ENCODE peak calls at places on chromosome 10, in six cellular contexts. W is AG20443; Z is retina; N is activated naive CD4-positive, alpha-beta T cell treated with anti-CD3 and anti-CD28 coated beads for 36 hours; T is T-helper 1 cell; E is HuH-7.5. X is an unnamed sample.

GRCh38 chr10:63631971-63632370 is 110.8 kb downstream of the REEP3 start:
- DNase-seq in W (no peak), Z (no peak), N (no peak), T (no peak), E (no peak), X (no peak)

GRCh38 chr10:60377955-60378354 is 11.7 kb downstream of the ANK3 start:
- DNase-seq in W (peak), Z (no peak), N (no peak), T (no peak), E (no peak), X (peak)

GRCh38 chr10:47412869-47413268 is 28.8 kb upstream of the ZNF488 start:
- DNase-seq in W (no peak), Z (no peak), N (no peak), T (no peak), E (no peak), X (no peak)

GRCh38 chr10:120048358-120048757 is 155.8 kb downstream of the SEC23IP start:
- DNase-seq in W (no peak), Z (no peak), N (no peak), T (no peak), E (no peak), X (peak)

GRCh38 chr10:62610649-62611229 is 193.8 kb upstream of the ADO start:
- DNase-seq in W (peak), Z (peak), N (peak), T (peak), E (peak), X (peak)

GRCh38 chr10:124293641-124294449 is 124.9 kb downstream of the OAT start:
- DNase-seq in W (no peak), Z (no peak), N (no peak), T (no peak), E (no peak), X (no peak)

GRCh38 chr10:119441921-119442757 is 100.4 kb downstream of the RGS10 start:
- DNase-seq in W (no peak), Z (peak), N (no peak), T (no peak), E (no peak), X (no peak)

GRCh38 chr10:15211464-15211979 is 43.0 kb upstream of the NMT2 start:
- DNase-seq in W (peak), Z (no peak), N (peak), T (no peak), E (no peak), X (peak)

GRCh38 chr10:86979296-86979818 is 11.1 kb downstream of the ADIRF start:
- DNase-seq in W (no peak), Z (no peak), N (no peak), T (no peak), E (no peak), X (no peak)

GRCh38 chr10:124732931-124733536 is 11.1 kb downstream of the FAM53B start:
- DNase-seq in W (no peak), Z (no peak), N (peak), T (no peak), E (no peak), X (peak)

GRCh38 chr10:35452847-35453246 is 116.5 kb downstream of the CCNY start:
- DNase-seq in W (no peak), Z (no peak), N (no peak), T (no peak), E (no peak), X (no peak)

GRCh38 chr10:102743078-102743587 is 615 bp upstream of the WBP1L start:
- DNase-seq in W (no peak), Z (no peak), N (no peak), T (no peak), E (no peak), X (no peak)

GRCh38 chr10:98619446-98619845 is 172.7 kb upstream of the HPS1 start:
- DNase-seq in W (no peak), Z (no peak), N (no peak), T (no peak), E (no peak), X (no peak)

GRCh38 chr10:61869772-61870520 is 31.6 kb upstream of the ARID5B start:
- DNase-seq in W (peak), Z (no peak), N (no peak), T (no peak), E (no peak), X (no peak)

GRCh38 chr10:71128311-71129010 is 83.9 kb upstream of the UNC5B start:
- DNase-seq in W (peak), Z (no peak), N (no peak), T (no peak), E (no peak), X (no peak)

GRCh38 chr10:75803816-75804576 is 372.6 kb downstream of the LRMDA start:
- DNase-seq in W (no peak), Z (no peak), N (no peak), T (no peak), E (no peak), X (no peak)

GRCh38 chr10:70480254-70480861 is 1.8 kb downstream of the PALD1 start:
- DNase-seq in W (no peak), Z (no peak), N (peak), T (no peak), E (no peak), X (no peak)

GRCh38 chr10:110209399-110209925 is 2.1 kb downstream of the MXI1 start:
- DNase-seq in W (peak), Z (peak), N (peak), T (peak), E (peak), X (peak)

GRCh38 chr10:79316671-79317431 is 30.4 kb upstream of the PPIF start:
- DNase-seq in W (no peak), Z (no peak), N (peak), T (no peak), E (no peak), X (no peak)

GRCh38 chr10:35592421-35592820 is 12.7 kb upstream of the GJD4 start:
- DNase-seq in W (no peak), Z (no peak), N (no peak), T (no peak), E (no peak), X (no peak)

GRCh38 chr10:85927952-85928677 is 438.5 kb downstream of the GRID1 start:
- DNase-seq in W (no peak), Z (no peak), N (no peak), T (no peak), E (no peak), X (no peak)

GRCh38 chr10:31947144-31947926 is 18.7 kb upstream of the ARHGAP12 start:
- DNase-seq in W (peak), Z (no peak), N (no peak), T (no peak), E (peak), X (peak)

GRCh38 chr10:112467541-112468075 is 20.6 kb downstream of the VTI1A start:
- DNase-seq in W (no peak), Z (no peak), N (no peak), T (no peak), E (no peak), X (no peak)

GRCh38 chr10:34709637-34710390 is 105.3 kb downstream of the PARD3 start:
- DNase-seq in W (no peak), Z (no peak), N (no peak), T (no peak), E (no peak), X (no peak)

GRCh38 chr10:28382520-28383269 is 79.8 kb upstream of the MPP7 start:
- DNase-seq in W (peak), Z (no peak), N (no peak), T (no peak), E (no peak), X (no peak)

GRCh38 chr10:8633909-8634308 is 579.4 kb downstream of the GATA3 start:
- DNase-seq in W (no peak), Z (no peak), N (no peak), T (no peak), E (no peak), X (peak)

GRCh38 chr10:3895045-3895609 is 110.1 kb upstream of the KLF6 start:
- DNase-seq in W (no peak), Z (no peak), N (no peak), T (no peak), E (no peak), X (peak)

GRCh38 chr10:18549105-18549504 is 102.3 kb downstream of the NSUN6 start:
- DNase-seq in W (no peak), Z (no peak), N (no peak), T (no peak), E (no peak), X (no peak)

GRCh38 chr10:97737770-97738265 is 890 bp downstream of the ZFYVE27 start:
- DNase-seq in W (no peak), Z (no peak), N (no peak), T (no peak), E (no peak), X (no peak)

GRCh38 chr10:100100651-100101525 is 19.2 kb upstream of the CPN1 start:
- DNase-seq in W (peak), Z (no peak), N (no peak), T (no peak), E (peak), X (peak)

GRCh38 chr10:31929260-31929985 is 792 bp upstream of the ARHGAP12 start:
- DNase-seq in W (peak), Z (no peak), N (peak), T (peak), E (peak), X (peak)

GRCh38 chr10:14383266-14383665 is 52.5 kb upstream of the FRMD4A start:
- DNase-seq in W (peak), Z (no peak), N (no peak), T (no peak), E (no peak), X (no peak)

GRCh38 chr10:102660891-102661613 is 16.8 kb downstream of the TRIM8 start:
- DNase-seq in W (peak), Z (peak), N (peak), T (peak), E (no peak), X (no peak)

GRCh38 chr10:124547651-124548168 is 86.1 kb downstream of the LHPP start:
- DNase-seq in W (no peak), Z (no peak), N (no peak), T (no peak), E (no peak), X (no peak)

GRCh38 chr10:102678842-102679289 is 34.6 kb downstream of the TRIM8 start:
- DNase-seq in W (peak), Z (peak), N (no peak), T (no peak), E (peak), X (peak)